ENCODE peak calls at places on chromosomes 13 and 19, in nine cellular contexts. One of them, this sample, is unnamed.

GRCh38 chr19:50690439-50690838 is 29.2 kb downstream of the SHANK1 start:
- DNase-seq in AG08396: no peak
- DNase-seq in astrocyte of the spinal cord: no peak
- DNase-seq in GM23248: no peak
- DNase-seq in left colon: no peak
- DNase-seq in left cardiac atrium: no peak
- DNase-seq in colonic mucosa: no peak
- DNase-seq in mesothelial cell of epicardium: no peak
- DNase-seq in dermis microvascular lymphatic vessel endothelial cell: no peak
- DNase-seq in this sample: no peak

GRCh38 chr19:30932854-30933253 is 416.4 kb downstream of the TSHZ3 start:
- DNase-seq in left cardiac atrium: no peak
- DNase-seq in dermis microvascular lymphatic vessel endothelial cell: no peak
- DNase-seq in mesothelial cell of epicardium: no peak
- DNase-seq in AG08396: no peak
- DNase-seq in GM23248: no peak
- DNase-seq in left colon: no peak
- DNase-seq in colonic mucosa: no peak
- DNase-seq in astrocyte of the spinal cord: no peak
- DNase-seq in this sample: no peak

GRCh38 chr13:31756346-31756745 is 17.0 kb downstream of the RXFP2 start:
- DNase-seq in left cardiac atrium: no peak
- DNase-seq in AG08396: peak; percentile 42
- DNase-seq in GM23248: peak; percentile 96
- DNase-seq in left colon: no peak
- DNase-seq in mesothelial cell of epicardium: no peak
- DNase-seq in astrocyte of the spinal cord: peak; percentile 89
- DNase-seq in dermis microvascular lymphatic vessel endothelial cell: no peak
- DNase-seq in colonic mucosa: no peak
- DNase-seq in this sample: peak; percentile 73

GRCh38 chr13:110116072-110116487 is 190.9 kb downstream of the COL4A1 start:
- DNase-seq in colonic mucosa: peak; percentile 60
- DNase-seq in left colon: peak; percentile 66
- DNase-seq in mesothelial cell of epicardium: peak; percentile 85
- DNase-seq in astrocyte of the spinal cord: peak; percentile 49
- DNase-seq in dermis microvascular lymphatic vessel endothelial cell: no peak
- DNase-seq in GM23248: peak; percentile 60
- DNase-seq in left cardiac atrium: peak; percentile 74
- DNase-seq in AG08396: no peak
- DNase-seq in this sample: peak; percentile 91

GRCh38 chr19:4911786-4912672 is 2.7 kb downstream of the UHRF1 start:
- DNase-seq in AG08396: peak; percentile 97
- DNase-seq in left colon: peak; percentile 55
- DNase-seq in mesothelial cell of epicardium: peak; percentile 75
- DNase-seq in left cardiac atrium: peak; percentile 77
- DNase-seq in GM23248: peak; percentile 100
- DNase-seq in astrocyte of the spinal cord: peak; percentile 99
- DNase-seq in dermis microvascular lymphatic vessel endothelial cell: peak; percentile 50
- DNase-seq in colonic mucosa: peak; percentile 70
- DNase-seq in this sample: peak; percentile 98

GRCh38 chr19:14318873-14319272 is 62.4 kb upstream of the ADGRE5 start:
- DNase-seq in dermis microvascular lymphatic vessel endothelial cell: peak; percentile 4
- DNase-seq in AG08396: no peak
- DNase-seq in mesothelial cell of epicardium: no peak
- DNase-seq in colonic mucosa: peak; percentile 24
- DNase-seq in astrocyte of the spinal cord: no peak
- DNase-seq in GM23248: no peak
- DNase-seq in left cardiac atrium: peak; percentile 25
- DNase-seq in left colon: peak; percentile 22
- DNase-seq in this sample: no peak

GRCh38 chr19:45814851-45815481 is at the start of gene RSPH6A:
- DNase-seq in left cardiac atrium: no peak
- DNase-seq in dermis microvascular lymphatic vessel endothelial cell: no peak
- DNase-seq in GM23248: no peak
- DNase-seq in AG08396: no peak
- DNase-seq in colonic mucosa: no peak
- DNase-seq in mesothelial cell of epicardium: no peak
- DNase-seq in astrocyte of the spinal cord: no peak
- DNase-seq in left colon: no peak
- DNase-seq in this sample: no peak

GRCh38 chr19:1266818-1267440 is 2.2 kb upstream of the CIRBP start:
- DNase-seq in astrocyte of the spinal cord: peak; percentile 42
- DNase-seq in colonic mucosa: peak; percentile 86
- DNase-seq in dermis microvascular lymphatic vessel endothelial cell: no peak
- DNase-seq in AG08396: peak; percentile 78
- DNase-seq in left colon: peak; percentile 82
- DNase-seq in mesothelial cell of epicardium: peak; percentile 92
- DNase-seq in GM23248: peak; percentile 79
- DNase-seq in left cardiac atrium: peak; percentile 77
- DNase-seq in this sample: peak; percentile 58

GRCh38 chr19:1259206-1259872 is 9.8 kb upstream of the CIRBP start:
- DNase-seq in colonic mucosa: peak; percentile 86
- DNase-seq in left cardiac atrium: peak; percentile 87
- DNase-seq in left colon: peak; percentile 87
- DNase-seq in dermis microvascular lymphatic vessel endothelial cell: no peak
- DNase-seq in astrocyte of the spinal cord: peak; percentile 58
- DNase-seq in AG08396: no peak
- DNase-seq in GM23248: peak; percentile 74
- DNase-seq in mesothelial cell of epicardium: no peak
- DNase-seq in this sample: peak; percentile 63

GRCh38 chr13:39783051-39783450 is 127.6 kb downstream of the COG6 start:
- DNase-seq in dermis microvascular lymphatic vessel endothelial cell: peak; percentile 68
- DNase-seq in colonic mucosa: no peak
- DNase-seq in astrocyte of the spinal cord: no peak
- DNase-seq in mesothelial cell of epicardium: no peak
- DNase-seq in GM23248: no peak
- DNase-seq in left colon: no peak
- DNase-seq in left cardiac atrium: no peak
- DNase-seq in AG08396: no peak
- DNase-seq in this sample: peak; percentile 57

GRCh38 chr19:1777149-1777548 is 23.8 kb downstream of the ONECUT3 start:
- DNase-seq in dermis microvascular lymphatic vessel endothelial cell: no peak
- DNase-seq in colonic mucosa: no peak
- DNase-seq in left cardiac atrium: no peak
- DNase-seq in GM23248: no peak
- DNase-seq in left colon: no peak
- DNase-seq in AG08396: no peak
- DNase-seq in astrocyte of the spinal cord: no peak
- DNase-seq in mesothelial cell of epicardium: no peak
- DNase-seq in this sample: no peak

GRCh38 chr19:996051-996838 is 4.0 kb upstream of the GRIN3B start:
- DNase-seq in mesothelial cell of epicardium: peak; percentile 59
- DNase-seq in colonic mucosa: peak; percentile 47
- DNase-seq in AG08396: peak; percentile 76
- DNase-seq in left cardiac atrium: no peak
- DNase-seq in GM23248: peak; percentile 84
- DNase-seq in left colon: peak; percentile 43
- DNase-seq in astrocyte of the spinal cord: peak; percentile 45
- DNase-seq in dermis microvascular lymphatic vessel endothelial cell: no peak
- DNase-seq in this sample: peak; percentile 57

GRCh38 chr19:11659612-11660011 is 62.3 kb downstream of the ZNF627 start:
- DNase-seq in left cardiac atrium: no peak
- DNase-seq in GM23248: peak; percentile 36
- DNase-seq in astrocyte of the spinal cord: peak; percentile 2
- DNase-seq in colonic mucosa: no peak
- DNase-seq in left colon: no peak
- DNase-seq in mesothelial cell of epicardium: no peak
- DNase-seq in AG08396: peak; percentile 38
- DNase-seq in dermis microvascular lymphatic vessel endothelial cell: no peak
- DNase-seq in this sample: peak; percentile 14

GRCh38 chr19:34962945-34963530 is 991 bp downstream of the ZNF792 start:
- DNase-seq in left colon: peak; percentile 34
- DNase-seq in AG08396: peak; percentile 30
- DNase-seq in GM23248: peak; percentile 35
- DNase-seq in astrocyte of the spinal cord: peak; percentile 35
- DNase-seq in mesothelial cell of epicardium: no peak
- DNase-seq in colonic mucosa: peak; percentile 51
- DNase-seq in dermis microvascular lymphatic vessel endothelial cell: no peak
- DNase-seq in left cardiac atrium: peak; percentile 39
- DNase-seq in this sample: peak; percentile 26

GRCh38 chr13:50731400-50731799 is 112.1 kb downstream of the DLEU7 start:
- DNase-seq in colonic mucosa: no peak
- DNase-seq in mesothelial cell of epicardium: no peak
- DNase-seq in astrocyte of the spinal cord: peak; percentile 71
- DNase-seq in AG08396: peak; percentile 36
- DNase-seq in GM23248: peak; percentile 82
- DNase-seq in left cardiac atrium: no peak
- DNase-seq in left colon: no peak
- DNase-seq in dermis microvascular lymphatic vessel endothelial cell: peak; percentile 16
- DNase-seq in this sample: peak; percentile 90

GRCh38 chr13:40916207-40916998 is 102.7 kb downstream of the ELF1 start:
- DNase-seq in AG08396: no peak
- DNase-seq in mesothelial cell of epicardium: no peak
- DNase-seq in astrocyte of the spinal cord: no peak
- DNase-seq in left colon: no peak
- DNase-seq in left cardiac atrium: no peak
- DNase-seq in GM23248: peak; percentile 68
- DNase-seq in colonic mucosa: no peak
- DNase-seq in dermis microvascular lymphatic vessel endothelial cell: no peak
- DNase-seq in this sample: no peak

GRCh38 chr13:33154911-33155310 is 130.6 kb downstream of the STARD13 start:
- DNase-seq in mesothelial cell of epicardium: no peak
- DNase-seq in GM23248: no peak
- DNase-seq in AG08396: no peak
- DNase-seq in dermis microvascular lymphatic vessel endothelial cell: no peak
- DNase-seq in colonic mucosa: no peak
- DNase-seq in left cardiac atrium: no peak
- DNase-seq in left colon: no peak
- DNase-seq in astrocyte of the spinal cord: no peak
- DNase-seq in this sample: no peak

GRCh38 chr19:29145756-29146155 is 67.2 kb downstream of the UQCRFS1 start:
- DNase-seq in mesothelial cell of epicardium: no peak
- DNase-seq in AG08396: no peak
- DNase-seq in GM23248: no peak
- DNase-seq in dermis microvascular lymphatic vessel endothelial cell: no peak
- DNase-seq in left cardiac atrium: no peak
- DNase-seq in astrocyte of the spinal cord: no peak
- DNase-seq in left colon: no peak
- DNase-seq in colonic mucosa: no peak
- DNase-seq in this sample: no peak

GRCh38 chr19:3508771-3509535 is 2.8 kb downstream of the FZR1 start:
- DNase-seq in astrocyte of the spinal cord: peak; percentile 10
- DNase-seq in AG08396: no peak
- DNase-seq in dermis microvascular lymphatic vessel endothelial cell: no peak
- DNase-seq in mesothelial cell of epicardium: no peak
- DNase-seq in left colon: no peak
- DNase-seq in colonic mucosa: no peak
- DNase-seq in GM23248: peak; percentile 18
- DNase-seq in left cardiac atrium: no peak
- DNase-seq in this sample: no peak

GRCh38 chr13:46008631-46009030 is 43.9 kb downstream of the ZC3H13 start:
- DNase-seq in mesothelial cell of epicardium: no peak
- DNase-seq in dermis microvascular lymphatic vessel endothelial cell: no peak
- DNase-seq in colonic mucosa: no peak
- DNase-seq in astrocyte of the spinal cord: no peak
- DNase-seq in GM23248: no peak
- DNase-seq in left colon: no peak
- DNase-seq in AG08396: no peak
- DNase-seq in left cardiac atrium: no peak
- DNase-seq in this sample: no peak

GRCh38 chr13:33158271-33158670 is 127.3 kb downstream of the STARD13 start:
- DNase-seq in dermis microvascular lymphatic vessel endothelial cell: no peak
- DNase-seq in left colon: no peak
- DNase-seq in colonic mucosa: no peak
- DNase-seq in mesothelial cell of epicardium: no peak
- DNase-seq in astrocyte of the spinal cord: no peak
- DNase-seq in AG08396: no peak
- DNase-seq in left cardiac atrium: no peak
- DNase-seq in GM23248: no peak
- DNase-seq in this sample: no peak

GRCh38 chr13:75607447-75607846 is 28.7 kb upstream of the LMO7 start:
- DNase-seq in GM23248: no peak
- DNase-seq in left colon: no peak
- DNase-seq in mesothelial cell of epicardium: no peak
- DNase-seq in astrocyte of the spinal cord: no peak
- DNase-seq in AG08396: no peak
- DNase-seq in dermis microvascular lymphatic vessel endothelial cell: no peak
- DNase-seq in colonic mucosa: no peak
- DNase-seq in left cardiac atrium: no peak
- DNase-seq in this sample: no peak

GRCh38 chr13:41858783-41859182 is 102.1 kb downstream of the VWA8 start:
- DNase-seq in mesothelial cell of epicardium: no peak
- DNase-seq in GM23248: no peak
- DNase-seq in colonic mucosa: no peak
- DNase-seq in AG08396: no peak
- DNase-seq in dermis microvascular lymphatic vessel endothelial cell: no peak
- DNase-seq in astrocyte of the spinal cord: no peak
- DNase-seq in left cardiac atrium: no peak
- DNase-seq in left colon: no peak
- DNase-seq in this sample: no peak

GRCh38 chr13:73440296-73440895 is 381.6 kb downstream of the KLF5 start:
- DNase-seq in left colon: peak; percentile 39
- DNase-seq in dermis microvascular lymphatic vessel endothelial cell: no peak
- DNase-seq in GM23248: peak; percentile 16
- DNase-seq in astrocyte of the spinal cord: peak; percentile 19
- DNase-seq in mesothelial cell of epicardium: no peak
- DNase-seq in colonic mucosa: peak; percentile 41
- DNase-seq in AG08396: no peak
- DNase-seq in left cardiac atrium: no peak
- DNase-seq in this sample: peak; percentile 29

GRCh38 chr13:59641758-59642157 is 522.0 kb downstream of the DIAPH3 start:
- DNase-seq in astrocyte of the spinal cord: no peak
- DNase-seq in left colon: no peak
- DNase-seq in mesothelial cell of epicardium: no peak
- DNase-seq in left cardiac atrium: no peak
- DNase-seq in colonic mucosa: no peak
- DNase-seq in AG08396: no peak
- DNase-seq in GM23248: peak; percentile 0
- DNase-seq in dermis microvascular lymphatic vessel endothelial cell: no peak
- DNase-seq in this sample: peak; percentile 18